ENCODE peak calls at places on chromosomes 5 and 9, in nine cellular contexts. O, L, F, H, I, M, E, W and U are unnamed samples. For H3K4me1, the result is how much of the 10 kb centered on the place peaks cover.

GRCh38 chr9:115997923-115998322 is 155.7 kb upstream of the PAPPA start:
- DNase-seq in M (no peak), F (no peak), O (no peak), E (peak), I (no peak), W (no peak), L (peak), H (no peak), U (no peak)

GRCh38 chr5:91027316-91027937 is 355.7 kb downstream of the ARRDC3 start:
- DNase-seq in W (no peak), L (no peak), I (no peak), M (no peak), E (no peak), F (no peak), H (no peak), O (no peak), U (no peak)

GRCh38 chr5:69364414-69364813 is 4.9 kb downstream of the AK6 start:
- DNase-seq in L (peak), E (peak), I (no peak), F (no peak), O (no peak), H (no peak), W (no peak), M (no peak), U (no peak)

GRCh38 chr5:91690921-91691320 is 307.8 kb upstream of the ARRDC3 start:
- DNase-seq in O (no peak), W (no peak), H (no peak), E (no peak), F (no peak), M (no peak), L (no peak), I (no peak), U (no peak)

GRCh38 chr5:73093943-73094342 is 26.4 kb upstream of the TMEM171 start:
- DNase-seq in E (peak), O (no peak), W (no peak), M (no peak), H (no peak), F (no peak), I (no peak), L (peak), U (no peak)

GRCh38 chr9:123997665-123998277 is 13.8 kb upstream of the LHX2 start:
- DNase-seq in E (peak), L (no peak), F (peak), I (no peak), W (no peak), O (peak), H (peak), M (peak), U (peak)

GRCh38 chr5:30930736-30931135 is 262.8 kb upstream of the CDH6 start:
- DNase-seq in I (no peak), H (no peak), M (no peak), E (peak), L (no peak), O (no peak), W (no peak), F (no peak), U (no peak)

GRCh38 chr9:84397822-84398221 is 57.3 kb upstream of the SLC28A3 start:
- DNase-seq in L (peak), H (peak), I (no peak), O (no peak), E (peak), M (no peak), F (no peak), W (no peak), U (no peak)

GRCh38 chr5:143025971-143026370 is 255.8 kb downstream of the ARHGAP26 start:
- DNase-seq in E (peak), W (no peak), O (no peak), M (no peak), H (no peak), F (no peak), L (peak), I (no peak), U (no peak)

GRCh38 chr9:108545446-108545845 is 310.3 kb downstream of the ACTL7B start:
- DNase-seq in I (no peak), F (no peak), M (no peak), O (no peak), E (no peak), H (no peak), W (no peak), L (no peak), U (no peak)

GRCh38 chr5:148730272-148730954 is 76.1 kb upstream of the HTR4 start:
- DNase-seq in H (no peak), O (no peak), W (no peak), L (peak), I (no peak), F (no peak), M (no peak), E (peak), U (no peak)

GRCh38 chr5:152634596-152634995 is 229.5 kb upstream of the NMUR2 start:
- DNase-seq in M (no peak), W (no peak), F (no peak), I (no peak), E (no peak), H (peak), O (no peak), L (no peak), U (no peak)

GRCh38 chr9:131288217-131288616 is 1.3 kb upstream of the PLPP7 start:
- DNase-seq in E (no peak), O (no peak), H (no peak), W (no peak), L (no peak), F (no peak), M (no peak), I (no peak), U (no peak)
- TF ChIP-seq CTCF in E (no peak), O (no peak), H (no peak), W (no peak), L (no peak), F (no peak), M (no peak), I (no peak), U (no peak)

GRCh38 chr9:2018764-2019548 is 3.8 kb downstream of the SMARCA2 start:
- DNase-seq in H (peak), M (no peak), W (no peak), O (no peak), I (no peak), F (no peak), L (no peak), E (no peak), U (peak)
- H3K4me3 ChIP-seq in H (no peak), M (peak), W (peak), O (peak), I (peak), F (peak), L (peak), E (no peak), U (no peak)

GRCh38 chr5:173735691-173736090 is 119.2 kb upstream of the BOD1 start:
- DNase-seq in O (no peak), L (no peak), H (no peak), F (no peak), I (no peak), W (no peak), E (no peak), M (no peak), U (no peak)

GRCh38 chr5:173734716-173735115 is 118.3 kb upstream of the BOD1 start:
- DNase-seq in W (no peak), E (no peak), I (no peak), O (no peak), F (no peak), L (no peak), H (no peak), M (no peak), U (no peak)

GRCh38 chr5:173735171-173735570 is 118.7 kb upstream of the BOD1 start:
- DNase-seq in I (no peak), W (no peak), E (no peak), M (no peak), F (no peak), L (no peak), H (peak), O (no peak), U (no peak)

GRCh38 chr5:173736923-173737412 is 120.5 kb upstream of the BOD1 start:
- DNase-seq in W (no peak), F (no peak), I (no peak), H (no peak), L (no peak), M (no peak), O (no peak), E (no peak), U (peak)

GRCh38 chr5:173736374-173736773 is 119.9 kb upstream of the BOD1 start:
- DNase-seq in W (no peak), M (no peak), H (no peak), F (no peak), L (no peak), I (no peak), E (no peak), O (no peak), U (peak)
- H3K4me1 ChIP-seq in W (under half), M (under half), H (under half), F (under half), L (under half), I (under half), E (under half), O (under half), U (under half)

DNA sequence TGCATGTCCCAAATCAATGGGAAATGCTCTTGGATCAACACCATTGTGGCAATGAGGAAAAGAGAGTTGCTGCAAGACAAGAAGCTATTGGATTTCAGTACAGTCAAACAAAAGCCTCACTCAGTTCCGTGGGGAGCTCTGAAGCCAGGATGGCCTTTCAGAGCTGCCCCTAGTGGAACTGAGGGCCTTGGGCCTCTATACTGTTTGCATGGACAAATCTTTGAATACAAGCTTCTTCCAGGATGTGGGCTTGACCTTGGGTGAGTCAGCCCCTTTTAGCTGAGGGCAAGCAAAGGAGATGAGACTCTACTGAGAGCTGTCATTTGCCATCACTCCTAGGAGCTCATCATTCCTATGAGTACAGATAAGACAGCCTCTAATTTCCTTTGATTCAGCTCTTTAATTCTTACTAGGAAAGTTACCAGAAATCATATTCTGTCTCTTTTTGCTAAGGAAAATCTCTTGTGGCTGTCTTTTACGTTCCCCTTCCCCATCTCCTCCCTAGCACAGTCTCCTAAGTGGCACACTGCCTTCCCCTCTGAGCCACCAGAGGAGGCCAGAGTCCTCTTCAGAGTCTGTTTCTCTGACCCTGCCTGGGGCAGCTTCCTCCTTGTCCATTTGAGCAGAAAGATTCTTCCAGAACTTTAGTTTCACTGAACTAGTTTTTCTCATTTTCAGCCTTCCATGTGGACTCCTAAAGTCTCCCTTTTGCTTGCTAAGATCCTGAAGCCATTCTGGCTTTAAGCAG is 168.8 kb upstream of the POC5 start:
- DNase-seq in M (no peak), W (no peak), E (no peak), I (no peak), L (no peak), H (peak), O (no peak), F (no peak), U (peak)
- TF ChIP-seq CTCF in M (peak), W (no peak), E (no peak), I (no peak), L (peak), H (peak), O (no peak), F (no peak), U (no peak)

GRCh38 chr5:117455236-117456233 is 880.9 kb upstream of the SEMA6A start:
- DNase-seq in O (no peak), F (no peak), L (no peak), W (no peak), I (no peak), E (no peak), H (peak), M (no peak), U (peak)
- H3K4me3 ChIP-seq in O (no peak), F (no peak), L (peak), W (no peak), I (peak), E (no peak), H (peak), M (peak), U (peak)

GRCh38 chr5:95809414-95809960 is 13.0 kb downstream of the GLRX start:
- DNase-seq in F (no peak), M (no peak), H (no peak), E (peak), I (no peak), W (peak), L (peak), O (no peak), U (no peak)

GRCh38 chr5:95815143-95815729 is 7.3 kb downstream of the GLRX start:
- DNase-seq in I (no peak), E (no peak), L (no peak), F (no peak), M (no peak), O (no peak), W (no peak), H (no peak), U (peak)

GRCh38 chr5:95808686-95809413 is 13.7 kb downstream of the GLRX start:
- DNase-seq in L (no peak), W (peak), M (peak), O (peak), I (peak), E (peak), H (no peak), F (peak), U (peak)

GRCh38 chr5:95810305-95811125 is 12.0 kb downstream of the GLRX start:
- DNase-seq in W (no peak), L (peak), O (no peak), H (no peak), F (no peak), I (no peak), M (no peak), E (peak), U (no peak)

GRCh38 chr5:95812100-95812472 is 10.4 kb downstream of the GLRX start:
- DNase-seq in H (no peak), I (no peak), F (no peak), M (no peak), O (no peak), E (peak), W (no peak), L (no peak), U (no peak)
- H3K4me1 ChIP-seq in H (under half), I (half or more), F (under half), M (half or more), O (under half), E (under half), W (under half), L (under half), U (half or more)

GRCh38 chr5:5887818-5888217 is 465.3 kb downstream of the ICE1 start:
- DNase-seq in E (no peak), W (no peak), O (no peak), I (no peak), M (no peak), L (no peak), H (no peak), F (no peak), U (no peak)

GRCh38 chr5:5884593-5884992 is 462.1 kb downstream of the ICE1 start:
- DNase-seq in O (no peak), I (no peak), H (no peak), M (no peak), F (no peak), E (no peak), W (no peak), L (no peak), U (no peak)

GRCh38 chr5:5886353-5886752 is 463.9 kb downstream of the ICE1 start:
- DNase-seq in M (no peak), F (no peak), O (no peak), W (no peak), E (no peak), H (no peak), L (no peak), I (no peak), U (no peak)

GRCh38 chr5:5885782-5886181 is 463.3 kb downstream of the ICE1 start:
- DNase-seq in E (no peak), F (no peak), M (no peak), H (no peak), O (no peak), W (no peak), I (no peak), L (no peak), U (no peak)

GRCh38 chr5:5886812-5887486 is 464.5 kb downstream of the ICE1 start:
- DNase-seq in O (no peak), I (no peak), F (no peak), M (no peak), H (peak), L (peak), E (no peak), W (no peak), U (peak)
- TF ChIP-seq CTCF in O (no peak), I (no peak), F (peak), M (peak), H (peak), L (peak), E (no peak), W (peak), U (peak)

DNA sequence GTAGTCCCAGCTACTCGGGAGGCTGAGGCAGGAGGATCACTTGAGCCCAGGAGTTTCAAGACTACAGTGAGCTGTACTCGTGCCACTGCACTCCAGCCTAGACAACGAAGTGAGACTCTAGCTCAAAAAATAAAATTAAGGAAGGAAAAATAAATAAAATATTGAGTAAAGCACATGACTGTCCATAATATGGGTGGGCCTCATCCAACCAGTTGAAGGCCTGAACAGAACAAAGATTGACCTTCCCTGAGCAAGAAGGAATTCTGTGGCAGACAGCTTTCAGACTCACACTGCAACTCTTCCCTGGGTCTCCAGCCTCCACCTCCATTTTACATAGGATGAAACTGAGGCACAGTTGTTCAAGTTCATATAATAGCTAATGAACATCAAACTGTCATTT is 72.3 kb downstream of the RAD23B start:
- DNase-seq in I (no peak), H (no peak), W (no peak), O (no peak), L (no peak), F (no peak), E (no peak), M (no peak), U (no peak)
- H3K4me3 ChIP-seq in I (no peak), H (no peak), W (no peak), O (no peak), L (no peak), F (no peak), E (no peak), M (no peak), U (no peak)

GRCh38 chr5:1029945-1030625 is 21.5 kb downstream of the NKD2 start:
- DNase-seq in I (no peak), H (no peak), M (no peak), E (no peak), F (no peak), O (no peak), L (no peak), W (peak), U (no peak)

GRCh38 chr5:1032551-1033027 is 24.0 kb downstream of the NKD2 start:
- DNase-seq in H (no peak), I (no peak), F (no peak), M (peak), W (peak), L (no peak), E (no peak), O (no peak), U (no peak)

GRCh38 chr5:1030801-1031271 is 22.2 kb downstream of the NKD2 start:
- DNase-seq in W (peak), H (no peak), F (no peak), E (no peak), M (no peak), L (no peak), I (no peak), O (no peak), U (no peak)

GRCh38 chr5:1032011-1032410 is 23.4 kb downstream of the NKD2 start:
- DNase-seq in H (no peak), L (no peak), I (no peak), O (no peak), M (peak), E (no peak), W (peak), F (no peak), U (no peak)

GRCh38 chr5:1031306-1031959 is 22.8 kb downstream of the NKD2 start:
- DNase-seq in F (no peak), M (peak), O (no peak), H (no peak), L (no peak), E (no peak), I (no peak), W (peak), U (no peak)
- H3K4me1 ChIP-seq in F (under half), M (under half), O (under half), H (under half), L (under half), E (under half), I (under half), W (under half), U (under half)

GRCh38 chr5:173689713-173690360 is 73.4 kb upstream of the BOD1 start:
- DNase-seq in M (no peak), O (no peak), I (no peak), L (no peak), H (no peak), F (no peak), W (no peak), E (no peak), U (no peak)
- TF ChIP-seq CTCF in M (peak), O (no peak), I (no peak), L (peak), H (no peak), F (no peak), W (no peak), E (no peak), U (no peak)